ENCODE peak calls at places on chromosomes 4 and X, in seven cellular contexts. One of them, this sample, is unnamed.

GRCh38 chr4:126733301-126733700 is 899.5 kb upstream of the INTU start:
- DNase-seq in psoas muscle: no peak
- DNase-seq in K562: no peak
- DNase-seq in kidney epithelial cell: no peak
- DNase-seq in Peyer's patch: no peak
- DNase-seq in A549: no peak
- DNase-seq in AG09319: no peak
- DNase-seq in this sample: no peak

GRCh38 chr4:8580321-8581093 is at the start of gene GPR78:
- DNase-seq in Peyer's patch: no peak
- DNase-seq in kidney epithelial cell: peak; percentile 5
- DNase-seq in A549: no peak
- DNase-seq in AG09319: no peak
- DNase-seq in psoas muscle: peak; percentile 60
- DNase-seq in K562: peak; percentile 90
- DNase-seq in this sample: peak; percentile 95

GRCh38 chrX:129493643-129494042 is 29.6 kb downstream of the SMARCA1 start:
- DNase-seq in K562: no peak
- DNase-seq in AG09319: no peak
- DNase-seq in psoas muscle: no peak
- DNase-seq in Peyer's patch: no peak
- DNase-seq in kidney epithelial cell: no peak
- DNase-seq in A549: no peak
- DNase-seq in this sample: no peak

GRCh38 chr4:22170353-22170752 is 221.8 kb upstream of the KCNIP4 start:
- DNase-seq in kidney epithelial cell: peak; percentile 44
- DNase-seq in K562: no peak
- DNase-seq in Peyer's patch: no peak
- DNase-seq in A549: no peak
- DNase-seq in AG09319: no peak
- DNase-seq in psoas muscle: no peak
- DNase-seq in this sample: no peak

GRCh38 chrX:56995271-56995994 is at the start of gene SPIN3:
- DNase-seq in AG09319: no peak
- DNase-seq in K562: peak; percentile 64
- DNase-seq in Peyer's patch: peak; percentile 79
- DNase-seq in psoas muscle: peak; percentile 79
- DNase-seq in A549: peak; percentile 70
- DNase-seq in kidney epithelial cell: peak; percentile 49
- DNase-seq in this sample: peak; percentile 78

GRCh38 chr4:156576946-156577345 is 394.7 kb downstream of the PDGFC start:
- DNase-seq in A549: no peak
- DNase-seq in AG09319: no peak
- DNase-seq in K562: no peak
- DNase-seq in Peyer's patch: no peak
- DNase-seq in kidney epithelial cell: no peak
- DNase-seq in psoas muscle: no peak
- DNase-seq in this sample: no peak

GRCh38 chr4:120078216-120078615 is 11.6 kb upstream of the MAD2L1 start:
- DNase-seq in AG09319: no peak
- DNase-seq in psoas muscle: no peak
- DNase-seq in A549: no peak
- DNase-seq in K562: no peak
- DNase-seq in kidney epithelial cell: no peak
- DNase-seq in Peyer's patch: no peak
- DNase-seq in this sample: no peak

GRCh38 chr4:109472343-109472761 is 38.7 kb downstream of the SEC24B start:
- DNase-seq in AG09319: peak; percentile 16
- DNase-seq in K562: peak; percentile 20
- DNase-seq in kidney epithelial cell: peak; percentile 9
- DNase-seq in Peyer's patch: no peak
- DNase-seq in psoas muscle: no peak
- DNase-seq in A549: no peak
- DNase-seq in this sample: no peak

GRCh38 chrX:117510453-117510852 is 606.2 kb downstream of the KLHL13 start:
- DNase-seq in AG09319: no peak
- DNase-seq in K562: no peak
- DNase-seq in Peyer's patch: no peak
- DNase-seq in kidney epithelial cell: no peak
- DNase-seq in psoas muscle: no peak
- DNase-seq in A549: no peak
- DNase-seq in this sample: no peak

GRCh38 chrX:137916090-137916746 is 350.3 kb downstream of the ZIC3 start:
- DNase-seq in psoas muscle: no peak
- DNase-seq in Peyer's patch: no peak
- DNase-seq in K562: peak; percentile 23
- DNase-seq in AG09319: no peak
- DNase-seq in kidney epithelial cell: no peak
- DNase-seq in A549: no peak
- DNase-seq in this sample: no peak

GRCh38 chrX:141733371-141733770 is 34.8 kb upstream of the SPANXD start:
- DNase-seq in A549: no peak
- DNase-seq in AG09319: no peak
- DNase-seq in psoas muscle: no peak
- DNase-seq in kidney epithelial cell: no peak
- DNase-seq in K562: no peak
- DNase-seq in Peyer's patch: no peak
- DNase-seq in this sample: no peak

GRCh38 chr4:119512398-119512797 is 116.2 kb downstream of the PDE5A start:
- DNase-seq in AG09319: no peak
- DNase-seq in Peyer's patch: no peak
- DNase-seq in psoas muscle: no peak
- DNase-seq in A549: no peak
- DNase-seq in kidney epithelial cell: no peak
- DNase-seq in K562: no peak
- DNase-seq in this sample: no peak

GRCh38 chr4:170058745-170059144 is 31.0 kb downstream of the AADAT start:
- DNase-seq in K562: no peak
- DNase-seq in AG09319: no peak
- DNase-seq in psoas muscle: no peak
- DNase-seq in kidney epithelial cell: no peak
- DNase-seq in A549: no peak
- DNase-seq in Peyer's patch: no peak
- DNase-seq in this sample: no peak

GRCh38 chr4:151573945-151574344 is 165.0 kb downstream of the FHIP1A start:
- DNase-seq in Peyer's patch: no peak
- DNase-seq in kidney epithelial cell: no peak
- DNase-seq in K562: no peak
- DNase-seq in AG09319: no peak
- DNase-seq in A549: no peak
- DNase-seq in psoas muscle: no peak
- DNase-seq in this sample: no peak

GRCh38 chr4:7844247-7844991 is 95.2 kb downstream of the AFAP1 start:
- DNase-seq in K562: peak; percentile 66
- DNase-seq in kidney epithelial cell: peak; percentile 50
- DNase-seq in AG09319: peak; percentile 52
- DNase-seq in psoas muscle: peak; percentile 83
- DNase-seq in A549: peak; percentile 61
- DNase-seq in Peyer's patch: peak; percentile 66
- DNase-seq in this sample: peak; percentile 64

GRCh38 chrX:1481636-1482529 is 29.2 kb upstream of the ASMTL start:
- DNase-seq in kidney epithelial cell: peak; percentile 43
- DNase-seq in Peyer's patch: peak; percentile 80
- DNase-seq in psoas muscle: peak; percentile 34
- DNase-seq in AG09319: peak; percentile 44
- DNase-seq in K562: peak; percentile 15
- DNase-seq in A549: peak; percentile 71
- DNase-seq in this sample: peak; percentile 51

GRCh38 chr4:138224614-138225013 is 17.5 kb downstream of the SLC7A11 start:
- DNase-seq in Peyer's patch: no peak
- DNase-seq in psoas muscle: no peak
- DNase-seq in AG09319: no peak
- DNase-seq in kidney epithelial cell: no peak
- DNase-seq in A549: no peak
- DNase-seq in K562: no peak
- DNase-seq in this sample: no peak

GRCh38 chrX:75301060-75301459 is 27.2 kb downstream of the UPRT start:
- DNase-seq in K562: no peak
- DNase-seq in A549: no peak
- DNase-seq in Peyer's patch: no peak
- DNase-seq in AG09319: no peak
- DNase-seq in kidney epithelial cell: no peak
- DNase-seq in psoas muscle: no peak
- DNase-seq in this sample: no peak

GRCh38 chr4:152248347-152248746 is 287.5 kb downstream of the FBXW7 start:
- DNase-seq in A549: no peak
- DNase-seq in K562: no peak
- DNase-seq in psoas muscle: no peak
- DNase-seq in AG09319: no peak
- DNase-seq in kidney epithelial cell: no peak
- DNase-seq in Peyer's patch: no peak
- DNase-seq in this sample: no peak

DNA sequence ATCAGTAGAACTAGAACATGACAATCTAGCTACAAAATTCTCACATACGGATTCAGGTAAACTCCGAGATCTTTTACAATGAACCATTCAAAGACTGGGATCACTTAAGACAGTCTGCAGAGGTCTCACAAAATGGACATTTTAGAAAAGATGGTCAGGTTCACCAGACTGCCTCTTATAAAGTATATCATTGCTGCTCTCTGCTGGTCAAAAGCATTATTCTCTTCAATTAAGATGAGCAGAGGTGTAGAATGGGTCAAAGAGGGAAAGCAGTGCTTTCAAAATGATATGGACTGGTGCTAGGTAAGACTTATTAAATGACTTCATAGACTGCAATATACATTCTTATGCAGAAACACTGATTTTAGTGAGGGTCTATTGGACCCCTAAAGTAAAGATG is 434.7 kb downstream of the PACRGL start:
- DNase-seq in kidney epithelial cell: no peak
- DNase-seq in K562: no peak
- DNase-seq in AG09319: no peak
- DNase-seq in A549: no peak
- DNase-seq in psoas muscle: no peak
- DNase-seq in Peyer's patch: no peak
- DNase-seq in this sample: no peak
- TF ChIP-seq CTCF in kidney epithelial cell: peak; percentile 26
- TF ChIP-seq CTCF in K562: no peak
- TF ChIP-seq CTCF in AG09319: no peak
- TF ChIP-seq CTCF in A549: no peak
- TF ChIP-seq CTCF in psoas muscle: no peak
- TF ChIP-seq CTCF in Peyer's patch: peak; percentile 52
- TF ChIP-seq CTCF in this sample: peak; percentile 27

DNA sequence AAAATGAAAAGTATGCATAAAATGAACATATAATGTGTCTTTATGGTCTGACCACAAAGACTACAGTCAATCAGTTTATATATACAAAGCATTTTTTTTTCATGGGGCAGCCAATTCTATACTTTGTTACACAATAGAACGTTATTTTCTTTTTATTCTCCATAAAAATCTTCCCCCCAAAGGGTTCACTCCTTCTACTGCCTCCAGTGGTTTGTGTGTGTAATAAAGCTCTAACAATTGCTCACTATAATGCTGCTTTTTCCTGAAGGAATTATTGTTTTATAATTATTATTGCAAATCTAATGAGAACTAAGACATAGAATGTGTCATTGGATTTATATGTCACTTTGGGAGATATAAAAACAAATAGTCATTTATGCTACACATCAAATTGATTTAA is 664.1 kb upstream of the PABPC4L start:
- DNase-seq in Peyer's patch: no peak
- DNase-seq in K562: no peak
- DNase-seq in AG09319: no peak
- DNase-seq in kidney epithelial cell: no peak
- DNase-seq in A549: no peak
- DNase-seq in psoas muscle: no peak
- DNase-seq in this sample: no peak
- TF ChIP-seq CTCF in Peyer's patch: no peak
- TF ChIP-seq CTCF in K562: no peak
- TF ChIP-seq CTCF in AG09319: no peak
- TF ChIP-seq CTCF in kidney epithelial cell: peak; percentile 8
- TF ChIP-seq CTCF in A549: no peak
- TF ChIP-seq CTCF in psoas muscle: no peak
- TF ChIP-seq CTCF in this sample: no peak

DNA sequence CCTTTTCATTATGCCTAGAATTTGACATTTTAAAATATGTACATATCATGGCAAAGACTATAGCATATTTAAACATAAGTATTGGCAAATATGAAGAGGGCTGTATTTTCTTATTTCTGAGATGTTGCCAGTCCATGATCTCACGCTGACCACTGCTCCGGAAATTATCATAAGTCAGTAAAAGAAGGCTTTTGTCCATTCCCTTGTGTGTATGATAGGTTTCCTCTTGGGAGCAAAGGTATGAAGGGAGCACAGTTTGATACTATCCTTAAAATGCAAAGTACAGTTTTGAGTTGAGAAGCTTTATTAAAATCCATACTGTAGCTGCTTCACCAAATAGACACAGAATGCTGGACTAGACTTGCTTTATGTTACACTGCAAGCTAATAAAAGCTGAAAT is 52.6 kb upstream of the AGA start:
- DNase-seq in AG09319: no peak
- DNase-seq in psoas muscle: no peak
- DNase-seq in A549: no peak
- DNase-seq in kidney epithelial cell: no peak
- DNase-seq in K562: no peak
- DNase-seq in Peyer's patch: no peak
- DNase-seq in this sample: no peak
- TF ChIP-seq CTCF in AG09319: no peak
- TF ChIP-seq CTCF in psoas muscle: no peak
- TF ChIP-seq CTCF in A549: no peak
- TF ChIP-seq CTCF in kidney epithelial cell: no peak
- TF ChIP-seq CTCF in K562: no peak
- TF ChIP-seq CTCF in Peyer's patch: no peak
- TF ChIP-seq CTCF in this sample: no peak

GRCh38 chrX:106954041-106954440 is 33.8 kb downstream of the CLDN2 start:
- DNase-seq in psoas muscle: no peak
- DNase-seq in K562: no peak
- DNase-seq in Peyer's patch: no peak
- DNase-seq in A549: no peak
- DNase-seq in kidney epithelial cell: no peak
- DNase-seq in AG09319: no peak
- DNase-seq in this sample: no peak
- TF ChIP-seq CTCF in psoas muscle: no peak
- TF ChIP-seq CTCF in K562: no peak
- TF ChIP-seq CTCF in Peyer's patch: no peak
- TF ChIP-seq CTCF in A549: no peak
- TF ChIP-seq CTCF in kidney epithelial cell: no peak
- TF ChIP-seq CTCF in AG09319: no peak
- TF ChIP-seq CTCF in this sample: no peak

GRCh38 chr4:115357767-115358166 is 244.3 kb upstream of the NDST4 start:
- DNase-seq in A549: no peak
- DNase-seq in kidney epithelial cell: no peak
- DNase-seq in psoas muscle: no peak
- DNase-seq in AG09319: no peak
- DNase-seq in K562: no peak
- DNase-seq in Peyer's patch: no peak
- DNase-seq in this sample: no peak
- TF ChIP-seq CTCF in A549: no peak
- TF ChIP-seq CTCF in kidney epithelial cell: no peak
- TF ChIP-seq CTCF in psoas muscle: no peak
- TF ChIP-seq CTCF in AG09319: no peak
- TF ChIP-seq CTCF in K562: no peak
- TF ChIP-seq CTCF in Peyer's patch: no peak
- TF ChIP-seq CTCF in this sample: no peak

This sample was measured in mesothelial cell of epicardium.